ENCODE peak calls at places on chromosome 17, in four cellular contexts. Y, H, J and I are unnamed samples.
A peak's percentile ranks its signal among the peaks of the same experiment; 100 is the strongest.

GRCh38 chr17:20787281-20787680 is 207.8 kb downstream of the CDRT15L2 start:
- DNase-seq in J (no peak), Y (no peak), H (no peak), I (no peak)

GRCh38 chr17:20226814-20227482 is 217.8 kb downstream of the SPECC1 start:
- DNase-seq in Y (peak; percentile 91), H (peak; percentile 85), J (peak; percentile 50), I (peak; percentile 80)

GRCh38 chr17:76449126-76449525 is 3.8 kb downstream of the UBE2O start:
- DNase-seq in H (no peak), J (no peak), Y (no peak), I (no peak)

GRCh38 chr17:35809855-35810461 is 674 bp downstream of the TAF15 start:
- DNase-seq in Y (no peak), H (no peak), J (no peak), I (no peak)

GRCh38 chr17:57739402-57740224 is 5.5 kb downstream of the CCDC182 start:
- DNase-seq in Y (no peak), J (peak; percentile 53), H (peak; percentile 54), I (peak; percentile 53)

GRCh38 chr17:73729101-73729500 is 84.9 kb upstream of the SDK2 start:
- DNase-seq in H (no peak), J (no peak), Y (no peak), I (no peak)

GRCh38 chr17:80252871-80253270 is 7.8 kb upstream of the RNF213 start:
- DNase-seq in H (peak; percentile 93), J (no peak), Y (peak; percentile 81), I (no peak)

GRCh38 chr17:69928586-69928985 is 146.4 kb upstream of the KCNJ16 start:
- DNase-seq in J (no peak), Y (no peak), H (no peak), I (no peak)

GRCh38 chr17:43359469-43360105 is 39.2 kb upstream of the ARL4D start:
- DNase-seq in H (no peak), Y (no peak), J (no peak), I (no peak)

GRCh38 chr17:30292490-30292858 is 730 bp upstream of the BLMH start:
- DNase-seq in J (no peak), H (no peak), Y (no peak), I (no peak)

GRCh38 chr17:75060434-75061054 is 13.5 kb downstream of the KCTD2 start:
- DNase-seq in H (no peak), Y (no peak), J (no peak), I (no peak)

GRCh38 chr17:49521521-49522185 is 26.6 kb downstream of the NGFR start:
- DNase-seq in H (no peak), J (no peak), Y (peak; percentile 4), I (no peak)

GRCh38 chr17:4940625-4941021 is 555 bp downstream of the RNF167 start:
- DNase-seq in J (no peak), Y (no peak), H (no peak), I (no peak)

GRCh38 chr17:81898029-81898866 is 3.8 kb upstream of the NPB start:
- DNase-seq in Y (no peak), H (peak; percentile 69), J (no peak), I (peak; percentile 13)

GRCh38 chr17:73394523-73395450 is 83.0 kb upstream of the CDC42EP4 start:
- DNase-seq in Y (no peak), H (no peak), J (no peak), I (no peak)

GRCh38 chr17:8658800-8659199 is 28.3 kb upstream of the MYH10 start:
- DNase-seq in H (no peak), Y (no peak), J (no peak), I (no peak)

GRCh38 chr17:79948918-79949645 is 86.6 kb downstream of the TBC1D16 start:
- DNase-seq in Y (no peak), H (no peak), J (no peak), I (no peak)

GRCh38 chr17:62860962-62861873 is 53.1 kb upstream of the MARCHF10 start:
- DNase-seq in Y (no peak), J (no peak), H (no peak), I (no peak)

GRCh38 chr17:51598824-51599223 is 338.5 kb downstream of the UTP18 start:
- DNase-seq in Y (no peak), H (no peak), J (no peak), I (no peak)

GRCh38 chr17:31594416-31594815 is 202.9 kb downstream of the RAB11FIP4 start:
- DNase-seq in Y (no peak), H (no peak), J (no peak), I (no peak)

GRCh38 chr17:19876524-19877161 is 8.9 kb upstream of the ULK2 start:
- DNase-seq in Y (no peak), H (no peak), J (no peak), I (no peak)

GRCh38 chr17:65514082-65514481 is 47.4 kb downstream of the AXIN2 start:
- DNase-seq in H (no peak), Y (no peak), J (no peak), I (no peak)

GRCh38 chr17:12022310-12022709 is 1.6 kb downstream of the MAP2K4 start:
- DNase-seq in H (no peak), Y (no peak), J (no peak), I (no peak)

GRCh38 chr17:53971361-53971760 is 148.6 kb downstream of the KIF2B start:
- DNase-seq in J (no peak), Y (no peak), H (no peak), I (no peak)

GRCh38 chr17:21689604-21690003 is 2.7 kb upstream of the KCNJ18 start:
- DNase-seq in J (no peak), H (peak; percentile 21), Y (no peak), I (no peak)

GRCh38 chr17:66915204-66915611 is 49.3 kb upstream of the CACNG4 start:
- DNase-seq in H (peak; percentile 64), Y (peak; percentile 43), J (peak; percentile 21), I (no peak)

GRCh38 chr17:65987988-65988387 is 203.9 kb downstream of the CEP112 start:
- DNase-seq in Y (peak; percentile 13), H (peak; percentile 14), J (peak; percentile 76), I (no peak)

GRCh38 chr17:37614391-37614790 is 5.2 kb upstream of the SYNRG start:
- DNase-seq in H (no peak), Y (no peak), J (no peak), I (no peak)

GRCh38 chr17:12790806-12791148 is 1.5 kb downstream of the ARHGAP44 start:
- DNase-seq in H (no peak), Y (peak; percentile 10), J (no peak), I (no peak)

GRCh38 chr17:67125924-67126323 is 81.6 kb downstream of the CACNG1 start:
- DNase-seq in H (no peak), Y (no peak), J (no peak), I (no peak)

GRCh38 chr17:35254107-35254802 is 11.4 kb downstream of the SLFN5 start:
- DNase-seq in J (peak; percentile 56), H (peak; percentile 43), Y (no peak), I (no peak)

GRCh38 chr17:28173801-28174200 is 131.3 kb downstream of the NLK start:
- DNase-seq in H (no peak), J (no peak), Y (no peak), I (no peak)

GRCh38 chr17:78240012-78240655 is 8.7 kb downstream of the TMEM235 start:
- DNase-seq in Y (no peak), H (no peak), J (no peak), I (no peak)

GRCh38 chr17:29251969-29252866 is 5.6 kb downstream of the CRYBA1 start:
- DNase-seq in Y (no peak), J (no peak), H (peak; percentile 63), I (peak; percentile 34)

GRCh38 chr17:78367193-78367592 is 7.3 kb upstream of the SOCS3 start:
- DNase-seq in J (no peak), H (no peak), Y (no peak), I (no peak)

GRCh38 chr17:41972571-41973411 is 6.2 kb downstream of the CNP start:
- DNase-seq in H (no peak), Y (no peak), J (no peak), I (no peak)

DNA sequence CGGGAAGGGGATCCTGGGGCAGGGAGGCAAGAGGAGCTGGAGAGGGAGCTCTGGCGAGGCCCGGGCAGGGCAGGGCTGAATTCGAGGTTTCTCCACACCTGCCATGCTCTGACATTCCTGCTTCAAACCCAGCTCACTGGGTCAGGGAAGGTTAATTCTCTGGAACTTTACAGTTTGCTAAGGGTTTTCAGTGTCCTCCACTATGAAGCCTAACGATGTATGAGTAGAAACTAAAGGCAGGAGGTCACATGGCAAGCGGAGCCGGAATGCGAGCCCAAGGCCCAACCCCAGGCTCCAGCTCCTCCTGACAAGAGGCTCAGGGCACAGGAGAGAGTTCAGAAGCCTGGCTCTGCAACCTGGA is 29.2 kb downstream of the DCAKD start:
- DNase-seq in H (no peak), Y (no peak), J (no peak), I (no peak)
- TF ChIP-seq CTCF in H (peak; percentile 2), Y (no peak), J (no peak), I (no peak)

DNA sequence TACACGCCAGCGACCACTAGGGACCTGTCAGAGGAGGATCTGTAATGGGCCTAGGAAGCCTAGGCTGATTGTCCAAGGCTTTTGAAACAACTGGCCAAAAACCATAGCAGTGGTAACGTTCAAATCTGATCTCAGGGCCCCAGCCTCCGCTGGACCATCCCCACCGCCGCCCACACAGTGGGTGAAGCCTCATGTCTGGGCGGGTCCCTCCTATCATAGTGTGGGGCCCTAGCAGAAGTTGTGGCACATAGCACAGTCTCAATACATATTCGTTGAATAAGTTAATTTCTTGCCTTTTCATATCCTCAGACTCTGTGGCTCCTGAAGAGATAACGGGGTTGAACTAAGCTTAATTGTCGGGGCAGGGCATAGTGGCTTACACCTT is 818 bp downstream of the DPH1 start:
- DNase-seq in J (no peak), Y (peak; percentile 70), H (no peak), I (peak; percentile 88)
- TF ChIP-seq NR3C1 in J (no peak), Y (no peak), H (no peak), I (no peak)

GRCh38 chr17:1108810-1109605 is 70.8 kb downstream of the ABR start:
- DNase-seq in H (peak; percentile 48), Y (peak; percentile 38), J (no peak), I (no peak)

GRCh38 chr17:1109606-1110523 is 69.9 kb downstream of the ABR start:
- DNase-seq in J (peak; percentile 39), Y (peak; percentile 65), H (no peak), I (no peak)

GRCh38 chr17:1107083-1107776 is 72.6 kb downstream of the ABR start:
- DNase-seq in J (no peak), H (no peak), Y (no peak), I (no peak)

GRCh38 chr17:1107777-1108559 is 71.8 kb downstream of the ABR start:
- DNase-seq in H (no peak), J (no peak), Y (peak; percentile 33), I (no peak)

DNA sequence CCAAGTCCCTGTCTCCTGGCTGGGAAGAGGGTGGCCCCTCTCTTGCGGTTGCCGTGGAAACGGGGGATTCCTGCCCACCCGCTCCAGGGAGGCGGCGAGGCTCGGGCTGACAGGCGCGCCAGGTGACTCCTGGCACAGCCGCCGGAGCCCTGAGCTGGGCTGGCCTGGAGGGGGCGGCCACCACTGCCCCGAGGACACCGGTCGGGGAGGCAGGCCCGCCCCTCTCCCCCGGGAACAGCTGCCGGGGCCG is 71.3 kb downstream of the ABR start:
- DNase-seq in Y (peak; percentile 46), J (no peak), H (no peak), I (no peak)
- TF ChIP-seq CTCF in Y (no peak), J (no peak), H (no peak), I (no peak)

DNA sequence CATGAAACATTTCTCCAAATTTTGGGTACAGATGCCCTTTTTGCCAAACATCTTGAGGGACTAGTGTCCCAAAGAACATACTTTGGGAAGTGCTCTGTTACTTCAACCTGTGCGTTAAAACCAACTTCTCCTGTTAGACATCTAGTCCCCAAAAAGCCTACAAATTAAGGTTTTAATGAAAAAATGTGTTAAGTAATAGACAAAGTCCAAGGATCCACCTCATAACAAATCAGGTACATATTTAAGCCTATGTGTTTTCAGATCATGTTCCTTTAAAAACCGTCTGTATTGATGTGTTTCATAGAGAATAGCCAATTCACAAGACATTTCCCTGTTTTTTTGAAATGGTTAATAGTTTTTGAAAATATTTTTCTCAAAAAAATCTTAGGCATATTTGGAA is 174.8 kb upstream of the FAM20A start:
- DNase-seq in H (no peak), J (no peak), Y (no peak), I (no peak)
- TF ChIP-seq NR3C1 in H (no peak), J (no peak), Y (no peak), I (no peak)